ENCODE peak calls at places on chromosomes 3 and 15, in seven cellular contexts. L is AG04449, P is cardiac muscle cell, B is IMR-90, R is brain microvascular endothelial cell, E is adrenal gland, D is H7. T is an unnamed sample.

GRCh38 chr3:67329358-67329757 is 325.1 kb downstream of the SUCLG2 start:
- DNase-seq in L (no peak), P (no peak), B (no peak), R (no peak), E (no peak), D (no peak), T (no peak)

GRCh38 chr3:142445816-142446254 is 2.0 kb downstream of the XRN1 start:
- DNase-seq in L (no peak), P (no peak), B (peak; percentile 53), R (peak; percentile 33), E (no peak), D (no peak), T (peak; percentile 9)

GRCh38 chr3:198113219-198114053 is 153.4 kb downstream of the LMLN start:
- DNase-seq in L (no peak), P (peak; percentile 52), B (no peak), R (peak; percentile 25), E (peak; percentile 16), D (peak; percentile 82), T (no peak)

GRCh38 chr15:34837246-34838016 is 42.1 kb upstream of the ACTC1 start:
- DNase-seq in L (no peak), P (no peak), B (peak; percentile 95), R (peak; percentile 54), E (peak; percentile 29), D (no peak), T (no peak)

GRCh38 chr3:181906338-181906737 is 194.6 kb downstream of the SOX2 start:
- DNase-seq in L (no peak), P (no peak), B (no peak), R (no peak), E (no peak), D (no peak), T (no peak)

GRCh38 chr3:18194431-18194830 is 230.7 kb downstream of the SATB1 start:
- DNase-seq in L (no peak), P (no peak), B (peak; percentile 17), R (no peak), E (no peak), D (no peak), T (peak; percentile 40)

GRCh38 chr3:107882261-107882660 is 208.6 kb downstream of the CD47 start:
- DNase-seq in L (no peak), P (no peak), B (no peak), R (no peak), E (no peak), D (no peak), T (no peak)

GRCh38 chr3:194306109-194306686 is 44.9 kb downstream of the CPN2 start:
- DNase-seq in L (no peak), P (no peak), B (no peak), R (no peak), E (no peak), D (no peak), T (peak; percentile 81)

GRCh38 chr3:98518816-98519215 is 3.9 kb downstream of the CLDND1 start:
- DNase-seq in L (no peak), P (no peak), B (no peak), R (no peak), E (no peak), D (no peak), T (no peak)

GRCh38 chr3:79672075-79672474 is 95.7 kb downstream of the ROBO1 start:
- DNase-seq in L (no peak), P (no peak), B (no peak), R (no peak), E (no peak), D (no peak), T (no peak)

GRCh38 chr3:68819361-68819760 is 113.0 kb downstream of the TAFA4 start:
- DNase-seq in L (no peak), P (no peak), B (no peak), R (no peak), E (no peak), D (no peak), T (no peak)

GRCh38 chr15:87649175-87649574 is 607.4 kb downstream of the NTRK3 start:
- DNase-seq in L (no peak), P (no peak), B (no peak), R (no peak), E (no peak), D (no peak), T (no peak)

GRCh38 chr15:67066041-67067021 is 929 bp downstream of the SMAD3 start:
- DNase-seq in L (no peak), P (peak; percentile 37), B (peak; percentile 28), R (no peak), E (no peak), D (peak; percentile 76), T (no peak)

GRCh38 chr3:67083277-67083676 is 85.2 kb downstream of the KBTBD8 start:
- DNase-seq in L (no peak), P (no peak), B (peak; percentile 62), R (peak; percentile 10), E (no peak), D (no peak), T (peak; percentile 10)

GRCh38 chr15:59256538-59256937 is 49.9 kb downstream of the LDHAL6B start:
- DNase-seq in L (no peak), P (no peak), B (no peak), R (no peak), E (no peak), D (no peak), T (no peak)

GRCh38 chr3:112084980-112085697 is 1.1 kb upstream of the C3orf52 start:
- DNase-seq in L (no peak), P (peak; percentile 9), B (no peak), R (no peak), E (no peak), D (no peak), T (no peak)

GRCh38 chr3:194203482-194204035 is 67.6 kb downstream of the HES1 start:
- DNase-seq in L (no peak), P (no peak), B (no peak), R (no peak), E (no peak), D (peak; percentile 27), T (peak; percentile 67)

GRCh38 chr3:48896991-48897390 is 1.7 kb downstream of the SLC25A20 start:
- DNase-seq in L (no peak), P (no peak), B (no peak), R (no peak), E (no peak), D (no peak), T (peak; percentile 34)

GRCh38 chr15:74825895-74826294 is 532 bp upstream of the CPLX3 start:
- DNase-seq in L (no peak), P (no peak), B (no peak), R (no peak), E (no peak), D (no peak), T (no peak)

GRCh38 chr3:72860053-72860452 is 11.8 kb upstream of the SHQ1 start:
- DNase-seq in L (no peak), P (no peak), B (no peak), R (no peak), E (no peak), D (no peak), T (no peak)

GRCh38 chr3:55434789-55435188 is 52.3 kb downstream of the WNT5A start:
- DNase-seq in L (no peak), P (no peak), B (peak; percentile 21), R (peak; percentile 12), E (peak; percentile 13), D (peak; percentile 21), T (peak; percentile 2)

GRCh38 chr3:15796771-15797599 is 794 bp downstream of the ANKRD28 start:
- DNase-seq in L (no peak), P (peak; percentile 8), B (peak; percentile 77), R (peak; percentile 44), E (peak; percentile 8), D (no peak), T (no peak)

GRCh38 chr3:171833775-171834460 is 9.2 kb upstream of the TMEM212 start:
- DNase-seq in L (no peak), P (no peak), B (peak; percentile 87), R (peak; percentile 68), E (peak; percentile 29), D (no peak), T (no peak)

GRCh38 chr15:82300883-82301282 is 38.3 kb downstream of the SAXO2 start:
- DNase-seq in L (no peak), P (no peak), B (no peak), R (no peak), E (no peak), D (peak; percentile 16), T (no peak)

GRCh38 chr3:42704136-42704841 is 1.7 kb upstream of the HHATL start:
- DNase-seq in L (no peak), P (no peak), B (no peak), R (no peak), E (no peak), D (peak; percentile 34), T (no peak)

GRCh38 chr3:3589715-3590130 is 209.5 kb upstream of the LRRN1 start:
- DNase-seq in L (no peak), P (no peak), B (no peak), R (no peak), E (no peak), D (no peak), T (peak; percentile 96)

GRCh38 chr3:167870201-167870600 is 134.7 kb downstream of the SERPINI1 start:
- DNase-seq in L (no peak), P (no peak), B (no peak), R (no peak), E (no peak), D (no peak), T (no peak)
- H3K4me3 ChIP-seq in L (no peak overlapping the region), P (no peak overlapping the region), B (no peak overlapping the region), R (no peak overlapping the region), E (no peak overlapping the region), D (no peak overlapping the region), T (no peak overlapping the region)

DNA sequence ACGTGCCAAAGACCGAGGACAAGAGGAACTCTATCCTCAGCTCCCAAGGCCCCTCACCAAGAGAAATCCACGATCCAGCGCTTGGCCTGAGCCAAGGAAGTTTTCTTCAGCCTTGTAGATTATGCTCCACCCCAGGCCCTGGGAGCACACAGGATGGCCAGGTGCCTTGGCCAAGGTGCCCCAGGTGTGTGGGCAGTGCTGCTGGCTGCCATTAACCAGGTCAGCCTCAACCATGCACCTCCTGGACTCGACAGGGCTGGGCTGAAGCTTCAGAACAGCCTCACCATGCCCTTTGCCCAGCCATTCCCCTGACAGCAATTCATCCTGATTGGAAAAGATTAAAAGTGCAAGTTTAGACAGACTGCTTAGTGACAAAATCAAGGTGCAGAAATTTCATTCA is 10.9 kb upstream of the MESP1 start:
- DNase-seq in L (no peak), P (no peak), B (no peak), R (no peak), E (no peak), D (no peak), T (no peak)
- H3K4me3 ChIP-seq in L (no peak overlapping the region), P (no peak overlapping the region), B (no peak overlapping the region), R (no peak overlapping the region), E (no peak overlapping the region), D (no peak overlapping the region), T (no peak overlapping the region)

DNA sequence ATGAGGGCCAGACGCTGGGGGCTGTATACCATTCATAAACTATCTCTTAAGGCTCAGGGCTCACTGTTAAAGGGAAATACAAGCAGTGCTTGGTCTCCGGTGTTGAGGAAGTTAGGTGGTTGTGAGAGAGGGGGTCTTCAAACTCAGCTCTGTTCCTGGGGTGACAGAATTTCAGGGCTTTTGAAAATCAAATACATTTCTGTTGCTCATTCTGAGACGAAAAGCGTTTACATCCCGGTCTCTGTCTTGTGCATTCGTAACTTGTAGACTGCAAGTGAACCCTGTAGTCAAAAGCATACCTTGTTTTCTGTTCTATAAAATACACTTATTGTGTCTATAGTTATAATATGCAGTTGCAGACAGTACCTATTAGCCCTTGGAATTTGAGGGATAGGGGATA is 1.7 kb downstream of the SLCO3A1 start:
- DNase-seq in L (no peak), P (no peak), B (no peak), R (no peak), E (no peak), D (no peak), T (no peak)
- H3K4me3 ChIP-seq in L (no peak overlapping the region), P (peak overlapping the region; percentile 57), B (no peak overlapping the region), R (no peak overlapping the region), E (no peak overlapping the region), D (no peak overlapping the region), T (peak overlapping the region; percentile 66)

GRCh38 chr15:30992465-30992864 is 1.0 kb upstream of the MTMR10 start:
- DNase-seq in L (no peak), P (peak; percentile 34), B (no peak), R (no peak), E (no peak), D (no peak), T (no peak)
- H3K4me3 ChIP-seq in L (no peak overlapping the region), P (peak overlapping the region; percentile 96), B (no peak overlapping the region), R (no peak overlapping the region), E (no peak overlapping the region), D (no peak overlapping the region), T (no peak overlapping the region)